ENCODE peak calls at places on chromosomes 3 and 15, in six cellular contexts. J, L, Y, P, B and F are unnamed samples.

GRCh38 chr3:58306662-58307286 is 454 bp downstream of the HTD2 start:
- DNase-seq in Y (peak), B (peak), J (peak), P (peak), L (no peak), F (no peak)

GRCh38 chr3:28743843-28744242 is 395.2 kb upstream of the AZI2 start:
- DNase-seq in Y (no peak), L (no peak), B (no peak), P (no peak), J (no peak), F (no peak)

GRCh38 chr3:114706591-114707224 is 412.9 kb downstream of the TIGIT start:
- DNase-seq in J (peak), L (no peak), P (no peak), B (peak), Y (no peak), F (no peak)

GRCh38 chr3:187064210-187065115 is 74.8 kb downstream of the RPL39L start:
- DNase-seq in B (peak), P (no peak), L (no peak), J (peak), Y (no peak), F (no peak)

GRCh38 chr3:62602987-62603386 is 229.6 kb upstream of the FEZF2 start:
- DNase-seq in Y (no peak), J (peak), P (no peak), B (no peak), L (no peak), F (no peak)

GRCh38 chr15:46502668-46503067 is 867.8 kb downstream of the SQOR start:
- DNase-seq in L (no peak), Y (no peak), J (no peak), B (peak), P (no peak), F (no peak)

GRCh38 chr3:57927916-57928315 is 80.3 kb upstream of the FLNB start:
- DNase-seq in P (no peak), L (no peak), J (peak), B (no peak), Y (no peak), F (no peak)

GRCh38 chr3:86388848-86389247 is 602.1 kb downstream of the VGLL3 start:
- DNase-seq in B (no peak), Y (no peak), L (no peak), P (no peak), J (no peak), F (no peak)

GRCh38 chr15:40334941-40335795 is 5.6 kb downstream of the CCDC9B start:
- DNase-seq in L (no peak), Y (no peak), B (no peak), J (no peak), P (no peak), F (no peak)

GRCh38 chr15:73054417-73054963 is 2.2 kb downstream of the NEO1 start:
- DNase-seq in Y (no peak), P (no peak), L (no peak), B (no peak), J (no peak), F (no peak)

GRCh38 chr15:25056484-25057429 is 102.0 kb downstream of the SNRPN start:
- DNase-seq in L (peak), Y (no peak), P (peak), J (no peak), B (no peak), F (peak)

GRCh38 chr3:106929081-106929480 is 448.2 kb upstream of the CCDC54 start:
- DNase-seq in Y (no peak), P (no peak), J (no peak), B (no peak), L (no peak), F (no peak)

GRCh38 chr3:31670136-31670535 is 137.4 kb downstream of the STT3B start:
- DNase-seq in Y (no peak), J (no peak), L (no peak), P (no peak), B (no peak), F (no peak)

GRCh38 chr3:50572158-50572557 is 2.8 kb downstream of the HEMK1 start:
- DNase-seq in P (peak), L (peak), J (peak), B (peak), Y (peak), F (peak)

GRCh38 chr15:56491110-56491722 is 26.3 kb upstream of the MNS1 start:
- DNase-seq in P (no peak), B (peak), Y (peak), J (peak), L (peak), F (peak)

GRCh38 chr3:55198554-55198953 is 270.7 kb upstream of the LRTM1 start:
- DNase-seq in P (no peak), L (no peak), J (peak), B (no peak), Y (no peak), F (no peak)

GRCh38 chr15:98785796-98786581 is 137.7 kb downstream of the IGF1R start:
- DNase-seq in L (no peak), P (no peak), B (no peak), Y (peak), J (no peak), F (no peak)

GRCh38 chr3:31077021-31077601 is 182.7 kb upstream of the GADL1 start:
- DNase-seq in J (peak), P (no peak), L (no peak), Y (no peak), B (no peak), F (no peak)

GRCh38 chr3:131072845-131073244 is 46.2 kb downstream of the NEK11 start:
- DNase-seq in Y (peak), J (peak), L (no peak), P (no peak), B (no peak), F (peak)

GRCh38 chr3:33042668-33043067 is 54.3 kb downstream of the GLB1 start:
- DNase-seq in P (no peak), L (no peak), Y (no peak), J (no peak), B (no peak), F (no peak)

GRCh38 chr3:134797816-134798451 is 2.9 kb downstream of the EPHB1 start:
- DNase-seq in Y (no peak), B (no peak), L (no peak), P (no peak), J (no peak), F (no peak)

GRCh38 chr3:63955830-63956545 is 43.8 kb upstream of the SCAANT1 start:
- DNase-seq in Y (no peak), J (no peak), B (no peak), L (no peak), P (no peak), F (no peak)
- H3K27ac ChIP-seq in Y (no peak), J (no peak), B (no peak), L (no peak), P (no peak), F (no peak)

GRCh38 chr3:43948013-43948412 is 257.3 kb downstream of the ABHD5 start:
- DNase-seq in P (no peak), B (no peak), Y (no peak), J (no peak), L (no peak), F (no peak)

GRCh38 chr3:43953375-43953774 is 262.6 kb downstream of the ABHD5 start:
- DNase-seq in Y (no peak), J (no peak), P (no peak), L (no peak), B (no peak), F (no peak)

GRCh38 chr3:43951813-43952212 is 261.1 kb downstream of the ABHD5 start:
- DNase-seq in L (no peak), Y (no peak), B (no peak), P (no peak), J (no peak), F (no peak)

GRCh38 chr3:43949594-43949993 is 258.9 kb downstream of the ABHD5 start:
- DNase-seq in P (no peak), L (no peak), Y (no peak), J (no peak), B (no peak), F (no peak)

DNA sequence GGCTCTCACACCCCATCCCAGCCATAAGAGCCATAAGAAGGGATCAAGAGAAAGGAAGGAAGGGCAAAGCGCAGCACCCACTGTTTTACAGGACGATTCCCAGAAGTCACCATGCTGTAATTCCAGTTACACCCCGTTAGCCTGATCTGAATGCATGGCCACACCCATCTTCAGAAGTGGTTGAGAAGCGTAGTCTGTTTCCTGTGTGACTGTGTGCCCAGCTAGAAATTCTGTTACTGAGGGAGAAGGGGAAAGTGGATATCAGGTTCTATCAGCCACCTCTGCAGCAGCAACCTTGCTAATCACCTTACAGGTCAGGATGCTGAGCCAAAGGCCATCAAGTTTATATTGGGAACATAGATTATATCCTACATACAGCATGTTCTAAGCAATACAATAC is 260.0 kb downstream of the ABHD5 start:
- DNase-seq in L (no peak), J (no peak), P (no peak), Y (no peak), B (no peak), F (no peak)
- H3K4me3 ChIP-seq in L (no peak), J (no peak), P (no peak), Y (no peak), B (no peak), F (no peak)

DNA sequence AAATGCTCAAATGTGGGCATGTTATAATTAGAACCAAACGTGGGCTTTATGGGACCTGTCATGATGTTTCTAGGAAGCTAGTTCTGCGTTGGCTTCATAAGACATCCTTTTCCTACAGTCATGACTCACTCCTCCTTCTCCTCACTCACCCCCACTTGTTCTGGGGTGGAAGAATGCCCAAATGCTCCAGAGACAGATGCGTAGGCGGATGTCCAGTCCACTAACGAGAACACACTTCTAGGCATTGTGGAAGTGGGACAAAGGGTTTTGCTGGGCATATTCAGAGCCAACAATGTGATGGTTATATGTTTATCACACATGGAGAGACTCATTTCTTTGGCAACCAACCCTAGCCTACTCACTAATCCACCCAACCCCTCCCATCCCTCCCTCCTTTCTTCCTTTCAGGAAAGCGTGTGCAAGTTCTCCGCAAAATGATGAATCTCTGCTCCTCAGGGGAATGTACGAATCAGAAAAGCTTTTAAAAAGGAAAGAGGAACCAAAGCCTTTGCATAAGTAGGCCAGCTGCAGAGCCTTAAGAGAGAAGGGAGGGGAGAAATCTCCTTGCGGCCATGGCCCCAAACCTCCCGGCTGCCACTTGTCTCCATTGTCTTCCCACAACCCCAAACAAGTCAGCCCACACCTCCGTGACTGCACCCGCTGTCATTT is 123.0 kb upstream of the SPRED1 start:
- DNase-seq in B (peak), L (no peak), Y (peak), P (no peak), J (peak), F (peak)
- H3K27ac ChIP-seq in B (peak), L (no peak), Y (peak), P (peak), J (peak), F (peak)

GRCh38 chr3:112972158-112972557 is 2.7 kb downstream of the CD200R1 start:
- DNase-seq in L (no peak), B (no peak), P (no peak), Y (no peak), J (no peak), F (no peak)

GRCh38 chr3:112976001-112976400 is 1.1 kb upstream of the CD200R1 start:
- DNase-seq in Y (no peak), B (no peak), P (no peak), L (no peak), J (no peak), F (no peak)

GRCh38 chr3:112974894-112975293 is at the start of gene CD200R1:
- DNase-seq in Y (no peak), J (no peak), P (no peak), L (no peak), B (peak), F (no peak)

GRCh38 chr3:112974178-112974517 is 755 bp downstream of the CD200R1 start:
- DNase-seq in Y (no peak), B (no peak), L (no peak), P (no peak), J (no peak), F (no peak)

DNA sequence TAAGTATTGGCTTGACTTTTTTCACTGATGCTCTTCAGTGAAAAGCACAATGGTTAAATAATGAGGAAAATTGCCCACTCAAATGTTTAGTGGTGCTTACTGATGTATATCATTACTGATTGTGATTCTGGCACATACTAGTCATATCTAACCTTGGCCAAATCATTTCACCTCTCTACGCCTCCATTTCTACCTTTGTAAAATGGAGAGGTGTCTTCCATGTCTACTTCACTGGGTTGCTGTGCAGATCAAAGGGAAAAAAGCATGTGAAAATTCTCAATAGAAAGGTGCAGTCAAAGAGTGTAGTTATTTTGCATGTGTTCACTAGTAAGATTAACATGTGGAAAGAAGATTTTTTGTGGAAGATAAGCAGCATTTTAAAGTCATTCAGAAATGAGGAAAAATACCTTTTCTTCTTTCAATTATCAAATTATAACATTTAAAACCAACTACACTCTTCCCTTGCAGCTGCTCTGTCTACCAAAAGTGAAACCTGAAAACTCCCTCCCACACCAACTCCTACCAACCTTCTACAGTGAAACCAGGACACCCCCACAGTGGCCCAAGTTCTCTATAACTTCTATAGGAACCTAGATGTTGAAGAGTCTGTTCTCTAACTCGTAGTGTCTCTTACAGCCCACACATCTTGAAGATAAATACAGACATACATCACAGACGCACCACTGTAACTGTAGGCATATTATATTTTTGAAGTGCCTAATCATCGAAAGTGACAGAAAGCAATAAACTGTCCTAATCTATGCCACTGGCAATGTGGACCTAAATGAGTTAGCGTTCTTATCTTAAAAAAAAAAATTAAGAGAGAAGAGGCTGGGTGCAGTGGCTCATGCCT is 1.4 kb downstream of the CD200R1 start:
- DNase-seq in P (no peak), J (no peak), Y (no peak), B (peak), L (peak), F (no peak)
- H3K4me3 ChIP-seq in P (peak), J (no peak), Y (no peak), B (peak), L (peak), F (no peak)